ENCODE peak calls at places on chromosome 16, in eight cellular contexts. N is SJCRH30; E is CD4-positive, alpha-beta memory T cell; R is endothelial cell; U is osteocyte; C is kidney glomerular epithelial cell; Y is NCI-H1092; V is C1 segment of cervical spinal cord. L is an unnamed sample.

GRCh38 chr16:27588052-27588451 is 38.1 kb downstream of the KATNIP start:
- DNase-seq in R (no peak), E (no peak), U (no peak), Y (no peak), C (no peak), N (no peak), V (no peak), L (no peak)

GRCh38 chr16:1288813-1289479 is 20.5 kb upstream of the UBE2I start:
- DNase-seq in Y (no peak), E (no peak), U (no peak), C (no peak), R (no peak), V (no peak), N (no peak), L (no peak)

GRCh38 chr16:87790278-87791023 is 24.7 kb upstream of the KLHDC4 start:
- DNase-seq in C (no peak), R (no peak), N (peak; percentile 67), Y (peak; percentile 75), V (no peak), U (no peak), E (no peak), L (no peak)

GRCh38 chr16:4678596-4678995 is 14.8 kb upstream of the NUDT16L1 start:
- DNase-seq in N (no peak), R (no peak), V (no peak), U (no peak), E (no peak), Y (peak; percentile 17), C (no peak), L (no peak)

GRCh38 chr16:711548-712320 is 3.2 kb upstream of the METRN start:
- DNase-seq in U (peak; percentile 94), N (peak; percentile 81), V (no peak), Y (peak; percentile 52), R (peak; percentile 92), E (peak; percentile 72), C (peak; percentile 56), L (peak; percentile 81)

GRCh38 chr16:84828322-84828721 is 8.5 kb downstream of the CRISPLD2 start:
- DNase-seq in E (no peak), U (no peak), C (peak; percentile 18), N (no peak), Y (no peak), V (no peak), R (no peak), L (no peak)

GRCh38 chr16:81539009-81539820 is 94.6 kb downstream of the CMIP start:
- DNase-seq in C (no peak), N (peak; percentile 79), U (no peak), R (no peak), V (no peak), E (no peak), Y (no peak), L (peak; percentile 21)

GRCh38 chr16:19513377-19514053 is 8.4 kb downstream of the GDE1 start:
- DNase-seq in E (no peak), C (no peak), U (no peak), V (no peak), Y (no peak), N (no peak), R (no peak), L (no peak)

GRCh38 chr16:2497641-2498040 is 16.1 kb upstream of the ATP6V0C start:
- DNase-seq in N (no peak), C (no peak), E (no peak), V (no peak), U (no peak), Y (no peak), R (no peak), L (no peak)

GRCh38 chr16:67170168-67170947 is at the start of gene NOL3:
- DNase-seq in V (peak; percentile 59), N (peak; percentile 95), C (peak; percentile 76), E (no peak), Y (no peak), U (peak; percentile 91), R (no peak), L (peak; percentile 96)

GRCh38 chr16:84055366-84055765 is 12.8 kb upstream of the SLC38A8 start:
- DNase-seq in C (no peak), Y (no peak), N (no peak), V (no peak), R (no peak), E (no peak), U (no peak), L (no peak)

GRCh38 chr16:10343124-10343760 is 42.6 kb upstream of the ATF7IP2 start:
- DNase-seq in N (no peak), U (no peak), Y (no peak), R (no peak), V (no peak), C (no peak), E (no peak), L (peak; percentile 9)

GRCh38 chr16:85704011-85704410 is 15.3 kb upstream of the GINS2 start:
- DNase-seq in Y (no peak), U (no peak), V (no peak), N (no peak), C (no peak), E (no peak), R (no peak), L (no peak)

GRCh38 chr16:3861808-3862451 is 18.6 kb downstream of the CREBBP start:
- DNase-seq in E (no peak), U (no peak), Y (no peak), R (no peak), V (no peak), C (peak; percentile 9), N (no peak), L (no peak)

GRCh38 chr16:56193951-56194726 is 2.9 kb downstream of the GNAO1 start:
- DNase-seq in E (peak; percentile 86), V (peak; percentile 80), N (no peak), U (peak; percentile 92), Y (peak; percentile 90), R (peak; percentile 98), C (peak; percentile 61), L (peak; percentile 93)

GRCh38 chr16:2337431-2338296 is 2.9 kb downstream of the ABCA3 start:
- DNase-seq in E (no peak), C (no peak), R (no peak), Y (peak; percentile 25), U (peak; percentile 69), V (no peak), N (no peak), L (no peak)

GRCh38 chr16:83946781-83947566 is 6.1 kb upstream of the OSGIN1 start:
- DNase-seq in Y (no peak), U (no peak), E (no peak), N (no peak), V (no peak), R (no peak), C (no peak), L (no peak)

GRCh38 chr16:88922114-88922825 is 54.7 kb downstream of the CBFA2T3 start:
- DNase-seq in E (no peak), U (no peak), C (no peak), N (peak; percentile 79), Y (no peak), V (no peak), R (no peak), L (peak; percentile 22)

GRCh38 chr16:82715160-82715559 is 88.4 kb downstream of the CDH13 start:
- DNase-seq in N (no peak), V (no peak), C (no peak), U (no peak), E (no peak), R (no peak), Y (no peak), L (no peak)

GRCh38 chr16:10490141-10490540 is 90.3 kb downstream of the EMP2 start:
- DNase-seq in R (no peak), E (no peak), C (no peak), V (no peak), Y (no peak), N (no peak), U (no peak), L (no peak)

GRCh38 chr16:86167061-86167460 is 268.1 kb downstream of the IRF8 start:
- DNase-seq in E (no peak), U (no peak), V (no peak), C (no peak), Y (no peak), R (no peak), N (no peak), L (no peak)

GRCh38 chr16:72561-73537 is at the start of gene RHBDF1:
- DNase-seq in Y (no peak), E (no peak), N (peak; percentile 44), R (peak; percentile 64), C (peak; percentile 40), U (no peak), V (no peak), L (no peak)

GRCh38 chr16:74577882-74578366 is 29.0 kb downstream of the GLG1 start:
- DNase-seq in C (no peak), U (no peak), Y (no peak), R (no peak), V (no peak), E (no peak), N (no peak), L (no peak)

GRCh38 chr16:84196727-84197486 is 6.0 kb downstream of the ADAD2 start:
- DNase-seq in Y (no peak), U (no peak), R (no peak), E (no peak), V (no peak), C (no peak), N (no peak), L (no peak)

GRCh38 chr16:1825864-1826690 is 548 bp downstream of the HAGH start:
- DNase-seq in V (no peak), C (peak; percentile 67), U (no peak), R (peak; percentile 61), E (peak; percentile 54), N (peak; percentile 31), Y (peak; percentile 69), L (peak; percentile 78)

GRCh38 chr16:48608871-48609452 is 1.0 kb downstream of the N4BP1 start:
- DNase-seq in C (no peak), Y (no peak), E (no peak), R (no peak), N (peak; percentile 63), U (no peak), V (no peak), L (peak; percentile 53)